ENCODE peak calls at places on chromosomes 7 and 10, in ten cellular contexts. L is breast epithelium; J is IMR-90; R is upper lobe of right lung; V is heart right ventricle; Y is hepatocyte; Q is right atrium auricular region; U is tibial nerve; O is right lobe of liver; B is CD8-positive, alpha-beta T cell. Z is an unnamed sample.

GRCh38 chr10:77576007-77576367 is 61.6 kb downstream of the KCNMA1 start:
- DNase-seq in L (no peak), J (no peak), R (no peak), V (no peak), Y (no peak), Q (no peak), U (no peak), O (no peak), B (no peak), Z (no peak)

GRCh38 chr7:55549457-55549856 is 22.8 kb downstream of the VOPP1 start:
- DNase-seq in L (no peak), J (no peak), R (no peak), V (no peak), Y (no peak), Q (no peak), U (no peak), O (no peak), B (no peak), Z (no peak)

GRCh38 chr7:99953649-99954048 is 22.2 kb downstream of the AZGP1 start:
- DNase-seq in L (peak; percentile 91), J (peak; percentile 2), R (peak; percentile 88), V (no peak), Y (no peak), Q (peak; percentile 75), U (peak; percentile 20), O (peak; percentile 65), B (no peak), Z (no peak)

GRCh38 chr7:42338231-42339222 is 101.5 kb upstream of the GLI3 start:
- DNase-seq in L (no peak), J (peak; percentile 33), R (no peak), V (no peak), Y (no peak), Q (no peak), U (no peak), O (no peak), B (no peak), Z (peak; percentile 9)

GRCh38 chr7:74061840-74062539 is 21.6 kb upstream of the LIMK1 start:
- DNase-seq in L (peak; percentile 81), J (peak; percentile 91), R (peak; percentile 91), V (peak; percentile 78), Y (peak; percentile 80), Q (peak; percentile 90), U (peak; percentile 58), O (peak; percentile 88), B (peak; percentile 71), Z (peak; percentile 93)

GRCh38 chr10:38146579-38147333 is 52.6 kb downstream of the ZNF37A start:
- DNase-seq in L (no peak), J (peak; percentile 10), R (no peak), V (no peak), Y (no peak), Q (no peak), U (no peak), O (no peak), B (no peak), Z (no peak)

GRCh38 chr7:39746162-39746782 is 122.9 kb downstream of the RALA start:
- DNase-seq in L (peak; percentile 74), J (peak; percentile 83), R (peak; percentile 72), V (peak; percentile 61), Y (peak; percentile 86), Q (peak; percentile 78), U (peak; percentile 61), O (peak; percentile 67), B (peak; percentile 66), Z (peak; percentile 73)

GRCh38 chr7:144588535-144588934 is 185.0 kb upstream of the NOBOX start:
- DNase-seq in L (no peak), J (no peak), R (no peak), V (no peak), Y (no peak), Q (no peak), U (no peak), O (no peak), B (no peak), Z (no peak)

GRCh38 chr10:99292159-99292558 is 37.0 kb upstream of the CNNM1 start:
- DNase-seq in L (no peak), J (peak; percentile 67), R (no peak), V (no peak), Y (peak; percentile 36), Q (no peak), U (no peak), O (no peak), B (no peak), Z (no peak)

GRCh38 chr10:83433705-83434104 is 705.6 kb upstream of the GHITM start:
- DNase-seq in L (no peak), J (no peak), R (no peak), V (no peak), Y (no peak), Q (no peak), U (no peak), O (no peak), B (no peak), Z (no peak)

GRCh38 chr7:31418928-31419327 is 78.4 kb upstream of the NEUROD6 start:
- DNase-seq in L (no peak), J (no peak), R (no peak), V (no peak), Y (no peak), Q (no peak), U (no peak), O (no peak), B (no peak), Z (no peak)

GRCh38 chr10:121409466-121410104 is 188.7 kb downstream of the FGFR2 start:
- DNase-seq in L (no peak), J (no peak), R (no peak), V (no peak), Y (no peak), Q (peak; percentile 32), U (no peak), O (no peak), B (no peak), Z (no peak)

GRCh38 chr7:44046321-44047061 is 2.0 kb downstream of the DBNL start:
- DNase-seq in L (no peak), J (no peak), R (peak; percentile 42), V (no peak), Y (no peak), Q (no peak), U (no peak), O (peak; percentile 51), B (no peak), Z (no peak)

GRCh38 chr10:73644015-73644743 is 2.9 kb upstream of the MYOZ1 start:
- DNase-seq in L (peak; percentile 51), J (peak; percentile 73), R (no peak), V (no peak), Y (peak; percentile 82), Q (peak; percentile 72), U (no peak), O (no peak), B (peak; percentile 48), Z (peak; percentile 45)

GRCh38 chr7:43039346-43039745 is 73.1 kb upstream of the HECW1 start:
- DNase-seq in L (no peak), J (no peak), R (no peak), V (no peak), Y (no peak), Q (no peak), U (no peak), O (no peak), B (no peak), Z (no peak)

GRCh38 chr7:144821069-144821468 is 14.8 kb downstream of the TPK1 start:
- DNase-seq in L (no peak), J (no peak), R (no peak), V (no peak), Y (no peak), Q (no peak), U (no peak), O (no peak), B (no peak), Z (no peak)

GRCh38 chr10:113550365-113550764 is 2.5 kb upstream of the HABP2 start:
- DNase-seq in L (no peak), J (peak; percentile 10), R (no peak), V (no peak), Y (no peak), Q (no peak), U (no peak), O (no peak), B (no peak), Z (peak; percentile 25)

GRCh38 chr7:6648066-6648814 is 11.1 kb downstream of the ZNF316 start:
- DNase-seq in L (no peak), J (no peak), R (no peak), V (no peak), Y (no peak), Q (no peak), U (no peak), O (peak; percentile 35), B (no peak), Z (no peak)

GRCh38 chr7:115297651-115298050 is 375.8 kb downstream of the MDFIC start:
- DNase-seq in L (no peak), J (peak; percentile 64), R (no peak), V (no peak), Y (peak; percentile 14), Q (no peak), U (no peak), O (no peak), B (no peak), Z (peak; percentile 98)

DNA sequence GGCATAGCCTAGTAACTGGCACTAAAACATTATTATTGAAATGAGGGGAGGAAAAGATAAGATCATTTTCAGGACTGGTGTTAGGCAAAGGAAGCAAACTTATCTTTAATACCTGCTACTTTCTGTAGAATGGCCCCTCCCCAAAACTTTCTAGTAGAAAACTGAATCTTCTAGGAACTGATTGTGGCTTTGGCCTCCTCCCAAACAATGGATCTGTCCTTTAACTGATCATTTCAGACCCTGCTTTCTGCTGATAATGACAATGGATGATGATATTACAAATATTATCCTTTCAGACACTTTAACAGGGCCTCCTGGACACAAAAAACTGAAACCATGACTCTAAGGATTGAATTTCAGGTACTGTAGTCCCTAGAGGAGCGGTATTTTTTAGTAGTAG is 55.1 kb downstream of the EZH2 start:
- DNase-seq in L (no peak), J (no peak), R (no peak), V (no peak), Y (no peak), Q (no peak), U (no peak), O (no peak), B (no peak), Z (no peak)
- H3K36me3 ChIP-seq in L (peaks cover 4% of the 10 kb centered on the region), J (peaks cover 5% of the 10 kb centered on the region), R (no peaks in the 10 kb centered on the region), V (no peaks in the 10 kb centered on the region), Y (no peaks in the 10 kb centered on the region), Q (no peaks in the 10 kb centered on the region), U (no peaks in the 10 kb centered on the region), O (no peaks in the 10 kb centered on the region), B (no peaks in the 10 kb centered on the region), Z (no peaks in the 10 kb centered on the region)

GRCh38 chr10:118594392-118595063 is 920 bp downstream of the PRLHR start:
- DNase-seq in L (no peak), J (peak; percentile 21), R (no peak), V (peak; percentile 26), Y (peak; percentile 81), Q (no peak), U (no peak), O (peak; percentile 62), B (peak; percentile 29), Z (peak; percentile 14)
- TF ChIP-seq CTCF in L (no peak), J (peak; percentile 23), R (peak; percentile 26), V (peak; percentile 24), Y (peak; percentile 34), Q (peak; percentile 33), U (no peak), O (no peak), B (peak; percentile 17), Z (peak; percentile 47)

GRCh38 chr10:15168781-15169554 is 475 bp upstream of the NMT2 start:
- DNase-seq in L (peak; percentile 99), J (peak; percentile 94), R (peak; percentile 98), V (peak; percentile 98), Y (peak; percentile 99), Q (peak; percentile 94), U (peak; percentile 92), O (peak; percentile 99), B (peak; percentile 95), Z (peak; percentile 93)
- H3K4me3 ChIP-seq in L (peak overlapping the region; percentile 69), J (no peak overlapping the region), R (peak overlapping the region; percentile 31), V (peak overlapping the region; percentile 28), Y (no peak overlapping the region), Q (no peak overlapping the region), U (peak overlapping the region; percentile 6), O (no peak overlapping the region), B (peak overlapping the region; percentile 42), Z (peak overlapping the region; percentile 5)

GRCh38 chr7:154968336-154969001 is 34.5 kb downstream of the PAXIP1 start:
- DNase-seq in L (no peak), J (peak; percentile 1), R (no peak), V (no peak), Y (no peak), Q (no peak), U (no peak), O (no peak), B (no peak), Z (no peak)
- H3K36me3 ChIP-seq in L (no peaks in the 10 kb centered on the region), J (peaks cover 37% of the 10 kb centered on the region), R (peaks cover 67% of the 10 kb centered on the region), V (peaks cover 29% of the 10 kb centered on the region), Y (no peaks in the 10 kb centered on the region), Q (peaks cover 36% of the 10 kb centered on the region), U (peaks cover 4% of the 10 kb centered on the region), O (no peaks in the 10 kb centered on the region), B (no peaks in the 10 kb centered on the region), Z (peaks cover 14% of the 10 kb centered on the region)

Z was measured in brain microvascular endothelial cell.